ENCODE peak calls at places on chromosomes 6 and 20, in four cellular contexts. One of them, this sample, is unnamed.

GRCh38 chr6:51618563-51618962 is 468.9 kb downstream of the PKHD1 start:
- DNase-seq in IMR-90: no peak
- DNase-seq in BJ: no peak
- DNase-seq in body of pancreas: no peak
- DNase-seq in this sample: no peak

GRCh38 chr20:23877524-23877923 is 2.0 kb downstream of the CST5 start:
- DNase-seq in body of pancreas: no peak
- DNase-seq in BJ: no peak
- DNase-seq in IMR-90: no peak
- DNase-seq in this sample: no peak

GRCh38 chr6:125871365-125871764 is 80.6 kb downstream of the NCOA7 start:
- DNase-seq in IMR-90: peak
- DNase-seq in body of pancreas: no peak
- DNase-seq in BJ: no peak
- DNase-seq in this sample: no peak

GRCh38 chr20:45497971-45498494 is 17.4 kb downstream of the SPINT3 start:
- DNase-seq in BJ: no peak
- DNase-seq in IMR-90: no peak
- DNase-seq in body of pancreas: no peak
- DNase-seq in this sample: no peak

GRCh38 chr20:7893019-7893730 is 47.1 kb downstream of the HAO1 start:
- DNase-seq in IMR-90: no peak
- DNase-seq in BJ: no peak
- DNase-seq in body of pancreas: no peak
- DNase-seq in this sample: no peak

GRCh38 chr6:30686908-30687658 is 638 bp upstream of the PPP1R18 start:
- DNase-seq in IMR-90: peak
- DNase-seq in body of pancreas: peak
- DNase-seq in BJ: peak
- DNase-seq in this sample: peak

GRCh38 chr20:32858873-32859372 is at the start of gene EFCAB8:
- DNase-seq in IMR-90: no peak
- DNase-seq in BJ: no peak
- DNase-seq in body of pancreas: no peak
- DNase-seq in this sample: no peak

GRCh38 chr6:106757267-106757666 is 127.9 kb downstream of the QRSL1 start:
- DNase-seq in body of pancreas: peak
- DNase-seq in BJ: no peak
- DNase-seq in IMR-90: no peak
- DNase-seq in this sample: no peak

GRCh38 chr20:10370091-10370887 is 63.7 kb downstream of the MKKS start:
- DNase-seq in IMR-90: peak
- DNase-seq in body of pancreas: no peak
- DNase-seq in BJ: no peak
- DNase-seq in this sample: no peak

GRCh38 chr6:150573041-150573681 is 26.5 kb upstream of the PLEKHG1 start:
- DNase-seq in BJ: no peak
- DNase-seq in IMR-90: no peak
- DNase-seq in body of pancreas: no peak
- DNase-seq in this sample: no peak

GRCh38 chr6:35723587-35723986 is 13.2 kb upstream of the ARMC12 start:
- DNase-seq in BJ: no peak
- DNase-seq in IMR-90: no peak
- DNase-seq in body of pancreas: no peak
- DNase-seq in this sample: no peak

GRCh38 chr20:35006009-35006408 is 50.3 kb downstream of the MYH7B start:
- DNase-seq in body of pancreas: no peak
- DNase-seq in IMR-90: no peak
- DNase-seq in BJ: no peak
- DNase-seq in this sample: no peak

GRCh38 chr6:42007753-42008528 is 42.4 kb upstream of the TAF8 start:
- DNase-seq in body of pancreas: no peak
- DNase-seq in BJ: no peak
- DNase-seq in IMR-90: no peak
- DNase-seq in this sample: no peak

GRCh38 chr20:18717062-18717461 is 96.5 kb upstream of the SCP2D1 start:
- DNase-seq in body of pancreas: no peak
- DNase-seq in IMR-90: no peak
- DNase-seq in BJ: no peak
- DNase-seq in this sample: no peak

DNA sequence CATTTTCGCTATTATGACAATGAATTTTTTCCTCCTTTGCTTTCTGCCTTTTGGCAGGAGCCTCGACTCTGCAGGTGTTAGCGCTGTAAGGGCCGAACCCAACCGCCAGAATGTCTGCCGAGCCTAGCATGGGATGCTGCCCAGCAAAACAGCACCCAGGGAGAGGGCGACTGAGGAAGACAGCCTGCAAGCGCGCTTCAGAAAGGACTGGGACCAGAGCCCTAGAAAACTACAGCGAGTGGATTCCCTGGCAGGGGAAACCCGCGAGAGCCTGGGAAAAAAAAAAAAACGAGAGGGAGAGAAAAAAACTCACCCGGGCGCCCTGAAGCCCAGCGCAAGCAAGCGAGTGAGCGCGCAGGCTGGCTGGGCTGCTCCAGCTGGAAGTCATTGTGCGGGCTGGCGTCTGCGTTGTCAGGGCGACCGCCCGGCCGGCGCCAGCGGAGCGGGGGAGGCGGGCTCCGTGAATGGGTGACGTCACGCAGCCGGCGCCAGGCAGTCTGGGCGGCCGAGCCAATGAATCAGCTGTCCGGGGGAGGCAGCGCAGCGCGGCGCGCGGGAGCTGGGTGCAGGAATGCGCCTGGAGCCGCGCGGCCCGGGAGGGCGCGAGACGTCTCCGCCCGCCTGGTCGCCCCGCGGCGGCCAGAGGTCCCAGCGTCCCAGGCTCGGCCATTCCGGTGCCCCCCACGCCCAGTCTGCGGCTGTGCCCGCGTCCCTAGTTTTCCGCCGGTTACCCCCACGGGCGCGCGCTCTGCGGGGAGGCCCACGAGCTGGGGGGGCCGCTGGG is 32.6 kb upstream of the ID4 start:
- DNase-seq in IMR-90: peak
- DNase-seq in BJ: peak
- DNase-seq in body of pancreas: peak
- DNase-seq in this sample: peak
- H3K4me3 ChIP-seq in IMR-90: peak
- H3K4me3 ChIP-seq in BJ: peak
- H3K4me3 ChIP-seq in body of pancreas: peak
- H3K4me3 ChIP-seq in this sample: peak

GRCh38 chr20:44208165-44208564 is 2.4 kb downstream of the OSER1 start:
- DNase-seq in BJ: no peak
- DNase-seq in body of pancreas: no peak
- DNase-seq in IMR-90: no peak
- DNase-seq in this sample: no peak

GRCh38 chr20:44207066-44207723 is 3.4 kb downstream of the OSER1 start:
- DNase-seq in IMR-90: peak
- DNase-seq in body of pancreas: no peak
- DNase-seq in BJ: no peak
- DNase-seq in this sample: no peak

GRCh38 chr20:44210422-44211176 is at the start of gene OSER1:
- DNase-seq in IMR-90: peak
- DNase-seq in BJ: peak
- DNase-seq in body of pancreas: peak
- DNase-seq in this sample: peak

GRCh38 chr20:44209691-44210421 is 715 bp downstream of the OSER1 start:
- DNase-seq in IMR-90: peak
- DNase-seq in BJ: no peak
- DNase-seq in body of pancreas: peak
- DNase-seq in this sample: no peak

DNA sequence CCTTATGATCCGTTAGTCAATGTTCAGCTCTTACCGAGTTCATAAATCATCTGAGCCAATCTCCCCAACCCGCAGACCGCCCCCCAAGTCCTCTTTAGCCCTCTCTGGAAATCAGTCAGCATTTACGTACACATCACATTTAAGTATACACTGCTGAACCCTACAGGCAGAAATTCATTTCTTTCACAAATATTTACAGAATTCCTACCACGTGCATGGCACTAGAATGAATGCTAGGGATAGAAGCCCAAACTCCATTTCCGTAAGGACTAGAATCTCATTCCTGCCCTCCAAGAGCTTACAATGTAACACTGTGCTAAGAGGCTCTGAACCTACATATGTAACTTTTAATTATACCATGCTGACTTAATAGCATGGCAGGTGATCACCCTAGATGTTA is 1.8 kb downstream of the OSER1 start:
- DNase-seq in IMR-90: peak
- DNase-seq in BJ: no peak
- DNase-seq in body of pancreas: no peak
- DNase-seq in this sample: no peak
- TF ChIP-seq CTCF in IMR-90: peak
- TF ChIP-seq CTCF in BJ: peak
- TF ChIP-seq CTCF in body of pancreas: no peak
- TF ChIP-seq CTCF in this sample: no peak

DNA sequence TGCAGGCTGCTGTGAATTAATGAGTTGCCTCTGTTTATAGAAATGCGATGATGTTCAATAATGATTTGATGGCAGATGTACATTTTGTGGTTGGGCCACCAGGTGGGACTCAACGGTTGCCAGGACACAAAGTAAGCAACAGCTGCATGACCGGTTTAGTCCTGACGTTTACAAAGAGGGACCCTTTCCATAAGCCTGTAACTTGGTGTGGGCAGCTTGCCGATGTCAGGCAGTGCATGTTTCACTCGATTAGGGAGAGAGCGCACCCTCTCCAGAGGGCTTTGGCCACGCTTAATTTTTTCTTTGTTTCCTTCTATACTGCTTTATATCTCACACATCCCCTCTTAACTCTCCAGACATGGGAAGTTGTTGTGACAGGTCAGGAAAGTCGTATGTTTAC is 1.4 kb downstream of the BTBD3 start:
- DNase-seq in body of pancreas: peak
- DNase-seq in BJ: no peak
- DNase-seq in IMR-90: peak
- DNase-seq in this sample: no peak
- H3K4me3 ChIP-seq in body of pancreas: peak
- H3K4me3 ChIP-seq in BJ: no peak
- H3K4me3 ChIP-seq in IMR-90: peak
- H3K4me3 ChIP-seq in this sample: no peak

DNA sequence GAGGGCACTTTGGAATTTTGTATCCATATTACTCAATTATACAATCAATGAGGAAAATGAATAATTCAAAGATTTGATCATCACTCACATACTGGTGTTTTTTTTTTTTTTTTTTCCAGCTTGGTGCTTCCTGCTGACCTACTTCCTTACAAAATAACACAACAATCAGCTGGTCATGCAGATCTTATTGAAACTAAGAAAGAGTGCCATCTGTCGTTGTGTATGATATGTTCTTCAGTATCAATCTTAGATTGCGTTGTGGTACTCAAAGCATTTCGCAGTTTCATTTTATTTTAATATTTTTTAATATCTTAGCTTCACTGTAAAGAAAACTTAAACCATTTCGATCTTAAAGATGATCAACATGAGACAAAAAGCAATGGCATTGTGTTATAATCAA is 155.6 kb downstream of the OGFRL1 start:
- DNase-seq in IMR-90: no peak
- DNase-seq in BJ: no peak
- DNase-seq in body of pancreas: no peak
- DNase-seq in this sample: no peak
- TF ChIP-seq CTCF in IMR-90: no peak
- TF ChIP-seq CTCF in BJ: no peak
- TF ChIP-seq CTCF in body of pancreas: no peak
- TF ChIP-seq CTCF in this sample: no peak

This sample was measured in AG09309.